ENCODE peak calls at places on chromosomes 11 and 22, in four cellular contexts. L, D, H and Y are unnamed samples.

GRCh38 chr11:1102996-1103395 is 28.3 kb downstream of the MUC2 start:
- DNase-seq in L (no peak), D (no peak), H (no peak), Y (no peak)

GRCh38 chr11:64206457-64207246 is at the start of gene FERMT3:
- DNase-seq in L (peak), D (no peak), H (no peak), Y (peak)

GRCh38 chr11:111764621-111765020 is 1.6 kb downstream of the PPP2R1B start:
- DNase-seq in L (no peak), D (peak), H (no peak), Y (no peak)

GRCh38 chr11:125215951-125216350 is 51.4 kb downstream of the PKNOX2 start:
- DNase-seq in L (no peak), D (no peak), H (no peak), Y (no peak)

GRCh38 chr11:103637250-103637649 is 399.2 kb upstream of the DDI1 start:
- DNase-seq in L (no peak), D (no peak), H (no peak), Y (no peak)

GRCh38 chr11:46977940-46978595 is 41.5 kb downstream of the CSTPP1 start:
- DNase-seq in L (no peak), D (no peak), H (no peak), Y (no peak)

GRCh38 chr11:104918113-104918824 is 20.0 kb upstream of the CASP12 start:
- DNase-seq in L (no peak), D (peak), H (peak), Y (no peak)

GRCh38 chr11:68302256-68303054 is 9.9 kb upstream of the LRP5 start:
- DNase-seq in L (no peak), D (peak), H (no peak), Y (no peak)

GRCh38 chr11:13055200-13055599 is 46.1 kb downstream of the RASSF10 start:
- DNase-seq in L (no peak), D (no peak), H (no peak), Y (no peak)

GRCh38 chr11:121460941-121461514 is 8.3 kb upstream of the SORL1-AS1 start:
- DNase-seq in L (no peak), D (no peak), H (no peak), Y (no peak)

GRCh38 chr11:96942855-96943254 is 553.0 kb downstream of the JRKL start:
- DNase-seq in L (no peak), D (no peak), H (no peak), Y (no peak)

GRCh38 chr11:40166892-40167291 is 1292.6 kb downstream of the LRRC4C start:
- DNase-seq in L (no peak), D (no peak), H (no peak), Y (no peak)

GRCh38 chr11:14070866-14071265 is 108.3 kb downstream of the SPON1 start:
- DNase-seq in L (no peak), D (peak), H (no peak), Y (no peak)

GRCh38 chr11:111335596-111335995 is 37.2 kb downstream of the POU2AF3 start:
- DNase-seq in L (no peak), D (no peak), H (no peak), Y (no peak)

GRCh38 chr22:43479962-43480361 is 68.1 kb downstream of the MPPED1 start:
- DNase-seq in L (no peak), D (no peak), H (no peak), Y (no peak)

GRCh38 chr11:71244116-71244815 is 8.1 kb downstream of the SHANK2 start:
- DNase-seq in L (no peak), D (peak), H (no peak), Y (no peak)

GRCh38 chr22:38755911-38756532 is at the start of gene SUN2:
- DNase-seq in L (peak), D (peak), H (no peak), Y (peak)

GRCh38 chr22:29524440-29525191 is 28.9 kb downstream of the THOC5 start:
- DNase-seq in L (peak), D (peak), H (peak), Y (peak)

GRCh38 chr11:65616575-65617001 is 1.0 kb downstream of the PCNX3 start:
- DNase-seq in L (no peak), D (no peak), H (no peak), Y (no peak)
- TF ChIP-seq CTCF in L (no peak), D (no peak), H (no peak), Y (no peak)

GRCh38 chr11:10679644-10680043 is 13.9 kb downstream of the IRAG1 start:
- DNase-seq in L (no peak), D (no peak), H (no peak), Y (no peak)

GRCh38 chr11:10678106-10678505 is 15.4 kb downstream of the IRAG1 start:
- DNase-seq in L (no peak), D (no peak), H (no peak), Y (no peak)

GRCh38 chr11:10683429-10683828 is 10.1 kb downstream of the IRAG1 start:
- DNase-seq in L (no peak), D (no peak), H (no peak), Y (no peak)

DNA sequence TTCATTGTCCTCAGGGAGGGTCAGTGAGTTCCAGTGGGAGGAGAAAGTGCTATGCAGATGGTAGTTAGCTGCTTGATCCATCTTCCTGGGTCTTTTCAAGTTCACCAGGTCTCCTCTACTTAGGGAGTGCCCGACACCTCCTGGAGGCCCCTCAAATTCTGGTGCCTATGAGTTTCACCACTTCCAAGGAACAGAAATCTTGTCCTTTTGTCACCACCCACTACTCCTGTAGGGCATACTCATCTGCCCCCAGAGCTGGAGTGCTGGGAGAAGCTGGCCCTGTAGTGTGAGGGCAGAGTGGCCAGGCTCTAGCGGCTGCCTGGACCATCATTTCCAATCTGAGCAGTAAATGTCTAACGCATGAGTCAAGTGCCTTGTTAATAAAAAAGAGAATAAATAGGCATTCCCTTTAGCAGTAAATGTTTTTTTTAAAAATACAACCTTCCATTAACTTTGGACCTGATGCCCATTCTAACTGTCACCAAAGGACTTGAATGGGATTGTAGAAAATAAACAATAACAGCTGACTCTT is 12.5 kb downstream of the IRAG1 start:
- DNase-seq in L (no peak), D (no peak), H (no peak), Y (no peak)
- TF ChIP-seq CTCF in L (no peak), D (no peak), H (no peak), Y (no peak)

GRCh38 chr11:4087551-4087950 is 7.0 kb upstream of the RRM1 start:
- DNase-seq in L (no peak), D (no peak), H (no peak), Y (no peak)
- TF ChIP-seq CTCF in L (no peak), D (peak), H (no peak), Y (no peak)

DNA sequence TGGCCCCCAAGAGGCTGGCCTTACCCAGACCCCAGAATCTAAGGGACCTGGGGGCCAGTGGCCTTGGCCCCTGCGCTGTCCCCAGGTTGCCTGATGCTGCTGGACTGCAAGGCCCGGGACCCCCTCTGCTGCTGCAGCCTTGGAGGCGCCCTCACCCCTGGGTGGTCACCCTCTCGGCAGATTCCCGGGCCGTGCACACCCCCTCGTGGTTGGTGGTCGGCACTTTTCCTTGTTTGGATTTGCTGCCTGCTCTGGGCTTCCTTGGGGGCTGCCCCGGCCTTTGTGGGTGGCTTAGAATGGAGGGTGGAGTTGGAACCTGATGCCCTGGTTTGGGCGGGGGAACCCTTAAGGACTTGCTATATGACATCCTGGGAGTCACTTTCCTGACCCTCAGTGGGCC is 5.3 kb downstream of the RIN1 start:
- DNase-seq in L (no peak), D (no peak), H (no peak), Y (no peak)
- TF ChIP-seq CTCF in L (no peak), D (no peak), H (no peak), Y (no peak)

GRCh38 chr22:49305215-49305965 is 522.3 kb downstream of the BRD1 start:
- DNase-seq in L (no peak), D (no peak), H (no peak), Y (peak)
- TF ChIP-seq CTCF in L (peak), D (peak), H (peak), Y (peak)

GRCh38 chr22:23232094-23232905 is 52.0 kb downstream of the BCR start:
- DNase-seq in L (no peak), D (no peak), H (no peak), Y (no peak)
- TF ChIP-seq CTCF in L (no peak), D (no peak), H (no peak), Y (no peak)